ENCODE peak calls at places on chromosomes 4 and X, in seven cellular contexts. R is SK-N-SH, X is K562, J is HCT116, Q is H1, W is GM12878, F is HepG2. V is an unnamed sample.
A peak's percentile ranks its signal among the peaks of the same experiment; 100 is the strongest.

GRCh38 chr4:3484057-3484973 is 21.2 kb downstream of the DOK7 start:
- DNase-seq in R (peak; percentile 70), X (no peak), J (peak; percentile 7), Q (no peak), W (no peak), F (peak; percentile 12), V (peak; percentile 68)

GRCh38 chr4:39908284-39908683 is 69.4 kb downstream of the PDS5A start:
- DNase-seq in R (no peak), X (no peak), J (no peak), Q (no peak), W (no peak), F (no peak), V (no peak)

GRCh38 chrX:16222123-16222522 is 54.8 kb downstream of the MAGEB17 start:
- DNase-seq in R (no peak), X (no peak), J (no peak), Q (no peak), W (no peak), F (no peak), V (no peak)

GRCh38 chr4:42302348-42302747 is 94.9 kb upstream of the SHISA3 start:
- DNase-seq in R (peak; percentile 64), X (peak; percentile 23), J (peak; percentile 43), Q (no peak), W (no peak), F (peak; percentile 68), V (no peak)

GRCh38 chr4:136241221-136241986 is 1290.9 kb downstream of the PCDH18 start:
- DNase-seq in R (no peak), X (no peak), J (no peak), Q (no peak), W (no peak), F (no peak), V (no peak)

GRCh38 chr4:74038161-74039064 is at the start of gene CXCL3:
- DNase-seq in R (peak; percentile 36), X (peak; percentile 82), J (no peak), Q (no peak), W (no peak), F (no peak), V (no peak)

GRCh38 chr4:140903522-140903928 is 147.3 kb upstream of the TBC1D9 start:
- DNase-seq in R (peak; percentile 44), X (no peak), J (no peak), Q (no peak), W (no peak), F (no peak), V (no peak)

GRCh38 chr4:108336076-108336475 is 167.3 kb upstream of the LEF1 start:
- DNase-seq in R (no peak), X (no peak), J (no peak), Q (no peak), W (no peak), F (no peak), V (no peak)

GRCh38 chrX:13888284-13888683 is 71.4 kb upstream of the GPM6B start:
- DNase-seq in R (no peak), X (no peak), J (no peak), Q (no peak), W (no peak), F (no peak), V (no peak)

GRCh38 chr4:176001171-176002006 is 64.3 kb upstream of the WDR17 start:
- DNase-seq in R (peak; percentile 17), X (no peak), J (peak; percentile 15), Q (peak; percentile 53), W (no peak), F (no peak), V (peak; percentile 6)

GRCh38 chr4:175999944-176000343 is 65.7 kb upstream of the WDR17 start:
- DNase-seq in R (no peak), X (no peak), J (no peak), Q (no peak), W (no peak), F (no peak), V (no peak)

GRCh38 chr4:176005766-176006165 is 59.9 kb upstream of the WDR17 start:
- DNase-seq in R (no peak), X (no peak), J (no peak), Q (no peak), W (no peak), F (no peak), V (no peak)

GRCh38 chr4:175998782-175999181 is 66.9 kb upstream of the WDR17 start:
- DNase-seq in R (no peak), X (no peak), J (peak; percentile 47), Q (peak; percentile 43), W (no peak), F (no peak), V (no peak)

DNA sequence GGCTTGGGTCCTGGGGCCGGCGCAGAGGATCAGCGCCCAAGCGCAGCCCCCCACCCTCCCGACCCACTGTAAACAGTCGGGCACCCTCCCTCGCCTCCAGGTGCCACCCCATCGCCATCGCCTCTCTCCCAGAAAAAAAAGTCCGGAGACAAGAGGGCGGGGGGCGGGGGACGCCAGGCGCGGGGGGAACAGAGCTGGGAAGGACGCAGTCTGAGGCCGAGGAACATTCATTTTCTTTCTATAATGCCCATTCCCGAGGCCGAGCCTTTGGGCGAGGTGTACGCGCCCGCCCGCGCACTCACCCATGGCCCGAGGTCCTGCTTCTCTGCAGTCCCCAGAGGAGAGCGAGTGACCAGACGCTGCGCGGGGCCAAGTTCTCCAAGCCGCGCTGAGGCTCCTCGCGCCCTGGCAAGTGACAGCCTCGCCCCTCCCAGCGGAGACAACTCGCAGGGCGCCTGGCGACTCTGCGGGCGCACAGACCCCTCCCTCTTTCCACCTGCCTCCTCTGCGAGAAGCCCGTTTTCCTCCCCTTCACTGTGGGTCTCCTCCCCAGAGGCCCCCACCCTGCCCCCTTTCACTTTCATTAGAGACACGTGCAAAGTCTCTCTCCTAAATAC is 63.5 kb upstream of the WDR17 start:
- DNase-seq in R (peak; percentile 47), X (no peak), J (peak; percentile 18), Q (peak; percentile 5), W (no peak), F (no peak), V (peak; percentile 34)
- TF ChIP-seq JUND in R (no peak), X (no peak), J (no peak), Q (no peak), W (no peak), F (no peak), V (no peak)

GRCh38 chr4:109385260-109385659 is 48.4 kb upstream of the SEC24B start:
- DNase-seq in R (no peak), X (no peak), J (no peak), Q (no peak), W (no peak), F (no peak), V (no peak)

GRCh38 chr4:109390369-109390768 is 43.2 kb upstream of the SEC24B start:
- DNase-seq in R (no peak), X (no peak), J (no peak), Q (no peak), W (no peak), F (no peak), V (no peak)

GRCh38 chr4:109383823-109384222 is 49.8 kb upstream of the SEC24B start:
- DNase-seq in R (no peak), X (no peak), J (no peak), Q (no peak), W (no peak), F (no peak), V (no peak)

GRCh38 chr4:109389367-109390118 is 44.1 kb upstream of the SEC24B start:
- DNase-seq in R (peak; percentile 7), X (no peak), J (no peak), Q (no peak), W (peak; percentile 23), F (peak; percentile 20), V (no peak)
- TF ChIP-seq JUND in R (no peak), X (no peak), J (no peak), Q (no peak), W (no peak), F (no peak), V (no peak)

GRCh38 chr4:101037938-101038413 is 309.4 kb downstream of the PPP3CA start:
- DNase-seq in R (no peak), X (no peak), J (no peak), Q (no peak), W (no peak), F (no peak), V (no peak)

GRCh38 chr4:101033986-101034385 is 313.3 kb downstream of the PPP3CA start:
- DNase-seq in R (no peak), X (no peak), J (no peak), Q (no peak), W (no peak), F (no peak), V (no peak)

GRCh38 chr4:101035522-101035921 is 311.8 kb downstream of the PPP3CA start:
- DNase-seq in R (no peak), X (no peak), J (no peak), Q (no peak), W (no peak), F (no peak), V (no peak)

GRCh38 chr4:101039367-101039766 is 308.0 kb downstream of the PPP3CA start:
- DNase-seq in R (no peak), X (no peak), J (peak; percentile 91), Q (no peak), W (no peak), F (no peak), V (no peak)

DNA sequence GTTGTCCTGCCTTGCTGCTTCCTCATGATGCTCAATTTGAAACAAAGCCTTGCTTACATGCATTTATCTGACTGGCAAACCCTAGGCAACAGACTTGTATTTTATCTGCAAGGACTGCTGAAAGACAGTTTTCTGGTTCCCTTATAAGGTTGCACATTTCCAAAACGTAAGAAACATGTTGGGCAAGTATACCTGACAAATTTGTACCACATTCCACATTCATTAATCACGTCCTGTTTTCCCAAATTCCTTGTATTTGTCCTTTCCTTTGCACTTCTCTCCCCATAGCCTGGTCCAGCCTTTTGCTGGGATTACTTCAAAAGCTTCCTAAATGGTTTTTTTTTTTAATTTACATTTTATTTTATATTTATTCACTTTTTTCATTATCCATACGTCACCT is 310.1 kb downstream of the PPP3CA start:
- DNase-seq in R (no peak), X (no peak), J (peak; percentile 54), Q (no peak), W (no peak), F (peak; percentile 7), V (no peak)
- TF ChIP-seq JUND in R (no peak), X (no peak), J (peak; percentile 77), Q (no peak), W (no peak), F (no peak), V (no peak)

DNA sequence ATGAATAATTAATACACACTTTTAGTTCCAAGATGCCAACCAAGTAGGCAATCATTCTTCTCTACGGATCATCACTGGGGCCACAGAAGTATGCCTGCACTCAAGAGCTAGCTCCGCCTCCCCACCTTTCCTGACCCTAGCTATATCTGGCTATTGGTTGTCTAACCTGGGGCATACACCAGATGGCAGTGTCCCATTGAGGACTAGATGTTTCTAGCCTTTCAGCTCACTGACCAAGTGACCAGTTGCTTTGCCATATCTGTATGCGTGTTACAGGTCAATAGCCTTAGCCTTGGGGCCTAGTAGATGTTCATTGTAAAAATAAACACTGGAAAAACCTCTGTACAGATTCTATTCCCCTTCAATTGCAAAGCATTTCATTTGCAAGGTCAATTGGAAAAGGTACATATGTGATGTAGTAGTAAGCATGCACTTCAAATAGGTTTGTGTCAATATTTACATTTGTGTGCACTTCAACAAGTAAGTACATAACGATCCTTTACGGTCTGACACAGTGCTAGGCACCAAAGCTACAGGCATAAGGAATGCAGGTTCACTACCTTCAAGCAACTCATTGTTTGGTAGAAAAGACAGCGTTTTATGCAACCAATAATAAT is 521.7 kb downstream of the PPARGC1A start:
- DNase-seq in R (peak; percentile 9), X (peak; percentile 19), J (no peak), Q (peak; percentile 17), W (no peak), F (peak; percentile 23), V (peak; percentile 73)
- TF ChIP-seq JUND in R (no peak), X (no peak), J (no peak), Q (no peak), W (no peak), F (no peak), V (no peak)

GRCh38 chrX:24090300-24091200 is 35.8 kb downstream of the EIF2S3 start:
- DNase-seq in R (no peak), X (no peak), J (no peak), Q (no peak), W (no peak), F (no peak), V (no peak)
- TF ChIP-seq JUND in R (no peak), X (no peak), J (no peak), Q (no peak), W (no peak), F (no peak), V (no peak)

V was measured in T47D.